ENCODE peak calls at places on chromosomes 6 and 20, in seven cellular contexts. C is tibial nerve, A is sigmoid colon, L is heart left ventricle, Y is prostate gland, D is body of pancreas, I is uterus. M is an unnamed sample.

GRCh38 chr20:50191566-50192363 is 1.1 kb downstream of the CEBPB start:
- DNase-seq in C (no peak), A (peak; percentile 76), L (peak; percentile 56), Y (peak; percentile 36), D (peak; percentile 66), I (peak; percentile 51), M (peak; percentile 89)

GRCh38 chr6:103874575-103874974 is 985.1 kb downstream of the HACE1 start:
- DNase-seq in C (no peak), A (no peak), L (no peak), Y (no peak), D (no peak), I (no peak), M (no peak)

GRCh38 chr20:34578521-34579147 is 20.1 kb downstream of the MAP1LC3A start:
- DNase-seq in C (no peak), A (no peak), L (peak; percentile 65), Y (no peak), D (no peak), I (no peak), M (no peak)

GRCh38 chr6:101545171-101545570 is 151.7 kb downstream of the GRIK2 start:
- DNase-seq in C (no peak), A (no peak), L (no peak), Y (no peak), D (no peak), I (no peak), M (no peak)

GRCh38 chr20:31515775-31516107 is 1.5 kb downstream of the HM13 start:
- DNase-seq in C (no peak), A (no peak), L (no peak), Y (no peak), D (no peak), I (no peak), M (no peak)

GRCh38 chr6:169640347-169640972 is 61.4 kb downstream of the WDR27 start:
- DNase-seq in C (no peak), A (no peak), L (no peak), Y (no peak), D (no peak), I (peak; percentile 49), M (no peak)

GRCh38 chr6:4778086-4778485 is 1.9 kb downstream of the CDYL start:
- DNase-seq in C (no peak), A (no peak), L (no peak), Y (no peak), D (no peak), I (no peak), M (no peak)

GRCh38 chr6:32148722-32149576 is 2.8 kb downstream of the PRRT1 start:
- DNase-seq in C (peak; percentile 54), A (no peak), L (peak; percentile 58), Y (peak; percentile 34), D (peak; percentile 82), I (no peak), M (peak; percentile 94)

GRCh38 chr6:158892266-158892665 is 73.1 kb upstream of the EZR start:
- DNase-seq in C (no peak), A (no peak), L (no peak), Y (no peak), D (no peak), I (no peak), M (no peak)

GRCh38 chr6:111472933-111473435 is 10.0 kb downstream of the REV3L start:
- DNase-seq in C (no peak), A (no peak), L (no peak), Y (no peak), D (no peak), I (no peak), M (no peak)

GRCh38 chr6:131135244-131136020 is at the start of gene AKAP7:
- DNase-seq in C (peak; percentile 57), A (peak; percentile 84), L (peak; percentile 77), Y (peak; percentile 53), D (peak; percentile 75), I (peak; percentile 80), M (peak; percentile 56)

GRCh38 chr20:34316191-34316814 is 13.1 kb upstream of the AHCY start:
- DNase-seq in C (no peak), A (no peak), L (no peak), Y (no peak), D (no peak), I (no peak), M (no peak)

GRCh38 chr20:57266251-57267157 is at the start of gene BMP7:
- DNase-seq in C (no peak), A (no peak), L (no peak), Y (no peak), D (no peak), I (no peak), M (no peak)

GRCh38 chr20:55354700-55355099 is 650.6 kb downstream of the CBLN4 start:
- DNase-seq in C (no peak), A (no peak), L (no peak), Y (no peak), D (no peak), I (no peak), M (no peak)

GRCh38 chr6:132456700-132457143 is 55.4 kb upstream of the MOXD1 start:
- DNase-seq in C (no peak), A (peak; percentile 68), L (peak; percentile 39), Y (no peak), D (no peak), I (no peak), M (no peak)

GRCh38 chr20:14093652-14094051 is 98.3 kb downstream of the MACROD2 start:
- DNase-seq in C (no peak), A (no peak), L (no peak), Y (peak; percentile 15), D (peak; percentile 23), I (no peak), M (no peak)

DNA sequence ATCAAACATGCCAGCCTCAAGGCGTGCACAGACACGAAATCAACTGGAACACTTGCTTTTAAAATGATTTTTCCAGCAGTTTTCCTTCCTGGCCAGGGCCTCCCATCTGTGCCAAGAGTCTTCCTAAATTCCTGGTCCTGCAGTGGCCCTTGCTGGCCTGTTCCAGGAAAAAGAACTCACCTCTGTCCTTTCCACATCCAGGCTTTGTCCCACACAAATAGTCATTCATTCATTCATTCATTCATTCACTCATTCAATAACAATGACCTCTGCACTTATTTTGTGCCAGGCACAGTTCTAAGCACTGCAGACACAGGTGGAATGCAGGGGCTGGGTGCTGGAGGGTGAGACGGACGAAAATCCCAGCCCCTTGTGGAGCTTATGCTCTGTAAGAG is 89.0 kb upstream of the CCDC167 start:
- DNase-seq in C (no peak), A (no peak), L (no peak), Y (no peak), D (no peak), I (no peak), M (no peak)
- TF ChIP-seq CTCF in C (no peak), A (no peak), L (no peak), Y (no peak), D (no peak), I (no peak), M (no peak)

GRCh38 chr20:58677205-58677604 is 15.4 kb upstream of the NPEPL1 start:
- DNase-seq in C (no peak), A (no peak), L (no peak), Y (no peak), D (no peak), I (no peak), M (no peak)
- TF ChIP-seq POLR2A in C (no peak), A (no peak), L (no peak), Y (no peak), D (no peak), I (no peak), M (no peak)

DNA sequence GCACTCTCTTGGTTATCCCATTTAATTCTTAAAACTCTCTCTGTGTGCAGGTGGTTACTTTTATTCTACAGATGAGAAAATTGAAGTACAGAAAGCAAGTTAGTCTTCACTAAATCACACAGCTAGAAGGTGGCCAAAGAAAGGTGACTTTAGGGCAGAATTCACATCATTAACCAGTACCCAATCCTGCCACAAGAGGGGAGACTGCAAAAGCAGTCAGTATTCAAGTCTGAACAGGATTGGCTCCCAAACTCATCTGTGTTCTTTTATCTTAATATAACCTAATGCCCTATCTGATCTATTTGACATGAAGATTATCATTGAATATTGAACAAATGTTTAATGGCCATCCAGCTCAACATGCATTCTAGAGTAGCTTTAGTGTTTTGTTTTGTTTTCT is 225.3 kb upstream of the FAM83B start:
- DNase-seq in C (peak; percentile 13), A (no peak), L (no peak), Y (no peak), D (no peak), I (no peak), M (no peak)
- TF ChIP-seq CTCF in C (peak; percentile 14), A (no peak), L (no peak), Y (peak; percentile 59), D (no peak), I (no peak), M (no peak)

DNA sequence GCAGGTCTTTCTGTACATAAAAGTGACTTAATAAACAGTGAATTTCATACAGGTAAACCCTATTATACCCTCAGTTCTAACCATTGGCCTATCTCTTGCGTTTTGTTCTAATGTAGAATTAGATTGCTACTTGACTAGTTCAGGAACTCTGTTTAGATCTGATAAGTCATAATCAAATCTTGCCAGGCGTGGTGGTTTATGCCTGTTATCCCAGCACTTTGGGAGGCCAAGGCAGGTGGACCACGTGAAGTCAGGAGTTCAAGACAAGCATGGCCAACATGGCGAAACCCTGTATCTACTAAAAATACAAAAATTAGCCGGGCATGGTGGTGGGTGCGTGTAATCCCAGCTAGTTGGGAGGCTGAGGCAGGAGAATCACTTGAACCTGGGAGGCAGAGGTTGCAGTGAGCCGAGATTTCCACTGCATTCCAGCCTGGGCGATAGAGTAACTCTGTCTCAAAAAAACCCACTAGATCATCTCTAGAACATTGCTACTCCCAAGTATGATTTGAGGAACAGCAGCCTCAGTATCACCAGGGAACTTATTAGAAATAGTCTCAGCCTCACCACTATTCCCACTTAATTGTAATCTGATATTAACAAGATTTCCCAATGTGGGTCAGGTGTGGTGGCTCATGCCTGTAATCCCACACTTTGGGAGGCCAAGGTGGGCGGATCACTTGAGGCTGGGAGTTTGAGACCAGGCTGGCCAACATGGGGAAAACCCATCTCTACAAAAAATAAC is 12.2 kb downstream of the GTPBP2 start:
- DNase-seq in C (no peak), A (no peak), L (no peak), Y (no peak), D (no peak), I (no peak), M (no peak)
- TF ChIP-seq POLR2A in C (no peak), A (no peak), L (no peak), Y (no peak), D (no peak), I (no peak), M (no peak)

DNA sequence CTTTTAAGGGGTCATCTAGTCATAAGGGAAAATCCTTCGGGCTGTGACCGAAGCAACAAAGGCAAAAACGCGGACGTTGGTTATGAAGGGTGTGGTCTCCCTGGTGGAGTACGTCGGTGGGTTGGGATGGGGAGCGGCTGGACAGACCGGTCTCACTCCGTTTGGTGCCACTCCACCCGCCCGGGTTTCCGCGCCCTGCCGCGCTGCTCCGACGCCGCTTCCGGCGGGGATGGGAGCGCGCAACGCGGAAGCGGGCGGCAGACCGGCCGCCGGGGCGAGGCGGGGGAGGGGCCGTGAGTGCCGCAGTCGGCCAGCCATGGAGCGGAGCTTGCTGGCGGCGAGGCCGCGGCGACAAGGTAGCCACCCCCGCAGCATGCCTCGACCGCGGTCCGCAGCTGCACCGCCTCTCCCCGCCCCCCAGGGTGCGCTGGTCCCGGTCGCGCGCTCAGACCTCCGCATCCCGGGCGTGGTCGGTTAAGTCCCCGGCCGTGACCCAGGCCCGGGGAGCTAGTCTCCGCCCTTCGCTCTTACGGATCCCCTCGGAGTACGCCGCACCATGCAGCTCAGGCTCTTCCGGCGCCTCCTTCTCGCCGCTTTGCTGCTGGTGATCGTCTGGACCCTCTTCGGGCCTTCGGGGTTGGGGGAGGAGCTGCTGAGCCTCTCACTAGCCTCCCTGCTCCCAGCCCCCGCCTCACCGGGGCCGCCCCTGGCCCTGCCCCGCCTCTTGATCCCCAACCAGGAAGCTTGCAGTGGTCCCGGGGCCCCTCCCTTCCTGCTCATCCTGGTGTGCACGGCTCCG is at the start of gene B3GALT4:
- DNase-seq in C (peak; percentile 59), A (peak; percentile 91), L (peak; percentile 81), Y (peak; percentile 76), D (peak; percentile 48), I (peak; percentile 76), M (peak; percentile 97)
- TF ChIP-seq CTCF in C (peak; percentile 79), A (peak; percentile 34), L (peak; percentile 32), Y (peak; percentile 62), D (peak; percentile 18), I (peak; percentile 73), M (no peak)

GRCh38 chr6:44265003-44265842 is at the start of gene NFKBIE:
- DNase-seq in C (peak; percentile 92), A (peak; percentile 97), L (peak; percentile 97), Y (peak; percentile 95), D (peak; percentile 95), I (peak; percentile 96), M (peak; percentile 98)
- TF ChIP-seq POLR2A in C (peak; percentile 62), A (peak; percentile 14), L (peak; percentile 28), Y (peak; percentile 97), D (peak; percentile 74), I (peak; percentile 83), M (no peak)